ENCODE peak calls at places on chromosome 2, in four cellular contexts. W, N, D and A are unnamed samples.

GRCh38 chr2:88002359-88002707 is 14.0 kb downstream of the RNU2-63P start:
- DNase-seq in W (no peak), N (no peak), D (no peak), A (no peak)

GRCh38 chr2:11703700-11704099 is 33.7 kb upstream of the NTSR2 start:
- DNase-seq in D (no peak), N (peak), W (no peak), A (no peak)

GRCh38 chr2:97727296-97727695 is 13.9 kb downstream of the ZAP70 start:
- DNase-seq in W (peak), D (no peak), N (no peak), A (no peak)

GRCh38 chr2:168552450-168552856 is 96.4 kb downstream of the CERS6 start:
- DNase-seq in W (no peak), D (no peak), N (no peak), A (no peak)

GRCh38 chr2:138922973-138923563 is 142.9 kb upstream of the NXPH2 start:
- DNase-seq in W (no peak), D (no peak), N (peak), A (no peak)

GRCh38 chr2:46510596-46511177 is 31.3 kb downstream of the TMEM247 start:
- DNase-seq in N (no peak), W (no peak), D (no peak), A (no peak)

GRCh38 chr2:105580870-105581567 is 163.7 kb upstream of the NCK2 start:
- DNase-seq in W (no peak), D (no peak), N (no peak), A (no peak)

GRCh38 chr2:33531345-33532059 is 55.1 kb downstream of the RASGRP3 start:
- DNase-seq in W (no peak), D (no peak), N (peak), A (no peak)

GRCh38 chr2:121120411-121120810 is 164.6 kb downstream of the TFCP2L1 start:
- DNase-seq in W (no peak), D (no peak), N (no peak), A (no peak)

GRCh38 chr2:133489146-133489545 is 79.1 kb downstream of the NCKAP5 start:
- DNase-seq in D (no peak), N (no peak), W (no peak), A (no peak)

GRCh38 chr2:38274286-38275276 is 102.5 kb downstream of the ATL2 start:
- DNase-seq in D (no peak), N (peak), W (no peak), A (no peak)

GRCh38 chr2:3423492-3424170 is 44.1 kb downstream of the TRAPPC12 start:
- DNase-seq in W (peak), D (no peak), N (peak), A (peak)

GRCh38 chr2:24317491-24317920 is 42.8 kb downstream of the ITSN2 start:
- DNase-seq in N (peak), D (no peak), W (no peak), A (no peak)

GRCh38 chr2:212361174-212361756 is 177.3 kb downstream of the ERBB4 start:
- DNase-seq in D (no peak), W (no peak), N (no peak), A (no peak)

GRCh38 chr2:143730155-143730949 is 601.1 kb downstream of the ARHGAP15 start:
- DNase-seq in D (no peak), W (no peak), N (no peak), A (no peak)

GRCh38 chr2:200812122-200813022 is 662 bp downstream of the BZW1 start:
- DNase-seq in D (peak), N (peak), W (peak), A (peak)

GRCh38 chr2:7203056-7203467 is 285.9 kb downstream of the RNF144A start:
- DNase-seq in N (peak), D (no peak), W (no peak), A (no peak)

GRCh38 chr2:235366847-235367246 is 127.0 kb upstream of the AGAP1 start:
- DNase-seq in N (no peak), W (no peak), D (no peak), A (no peak)

GRCh38 chr2:227301523-227301922 is 23.5 kb upstream of the MFF start:
- DNase-seq in W (no peak), N (no peak), D (no peak), A (no peak)

GRCh38 chr2:26850002-26850431 is 2.1 kb downstream of the DPYSL5 start:
- DNase-seq in D (no peak), N (no peak), W (no peak), A (no peak)

GRCh38 chr2:88709117-88709739 is 17.8 kb downstream of the RPIA start:
- DNase-seq in W (no peak), N (peak), D (no peak), A (no peak)

GRCh38 chr2:85905187-85905666 is 16.4 kb upstream of the ST3GAL5 start:
- DNase-seq in W (no peak), N (peak), D (no peak), A (peak)

GRCh38 chr2:12432985-12433640 is 283.6 kb upstream of the TRIB2 start:
- DNase-seq in D (no peak), N (no peak), W (no peak), A (no peak)

GRCh38 chr2:98912221-98912851 is 23.7 kb downstream of the CRACDL start:
- DNase-seq in N (peak), D (peak), W (peak), A (no peak)

GRCh38 chr2:207254526-207255464 is 89.0 kb upstream of the KLF7 start:
- DNase-seq in D (peak), W (no peak), N (peak), A (no peak)

GRCh38 chr2:237171396-237171795 is 85.7 kb downstream of the COPS8 start:
- DNase-seq in N (peak), W (no peak), D (no peak), A (no peak)

GRCh38 chr2:160075171-160075570 is 12.8 kb upstream of the PLA2R1 start:
- DNase-seq in D (no peak), N (peak), W (no peak), A (no peak)

GRCh38 chr2:235537186-235537585 is 43.3 kb downstream of the AGAP1 start:
- DNase-seq in D (peak), W (peak), N (no peak), A (no peak)

DNA sequence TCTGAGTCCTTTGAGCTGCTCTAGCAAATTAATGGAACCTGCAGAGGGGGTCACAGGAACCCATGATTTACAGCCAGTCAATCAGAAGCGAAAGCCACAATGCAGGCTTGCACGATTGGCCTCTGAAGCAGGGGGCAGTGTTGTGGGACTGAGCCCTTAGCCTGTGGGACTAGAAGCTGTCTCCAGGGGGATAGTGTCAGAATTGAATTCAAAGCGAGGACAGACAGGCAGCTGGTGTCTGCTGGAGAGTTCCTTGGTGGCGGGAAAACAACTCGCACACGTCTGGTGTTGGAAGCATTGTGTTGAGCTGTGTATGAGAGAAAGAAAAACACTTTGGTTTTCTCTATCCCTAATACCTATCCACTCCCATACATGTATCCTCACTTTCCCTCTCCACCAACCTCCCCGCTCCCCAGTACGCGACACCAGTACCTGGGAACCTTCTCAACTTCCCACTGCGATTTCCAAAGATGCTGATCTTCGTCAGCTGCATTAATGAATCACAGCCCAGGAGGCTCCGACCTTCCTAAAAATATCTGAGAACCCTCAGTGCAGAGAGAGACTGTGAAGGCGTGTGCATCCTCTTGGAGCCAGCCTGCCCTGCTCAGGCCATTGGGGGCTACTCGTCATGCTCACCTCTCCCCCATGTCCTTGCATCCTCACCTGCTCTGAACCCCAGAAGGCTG is 88.2 kb downstream of the HS1BP3 start:
- DNase-seq in W (peak), D (no peak), N (no peak), A (no peak)
- TF ChIP-seq CTCF in W (peak), D (no peak), N (peak), A (no peak)

DNA sequence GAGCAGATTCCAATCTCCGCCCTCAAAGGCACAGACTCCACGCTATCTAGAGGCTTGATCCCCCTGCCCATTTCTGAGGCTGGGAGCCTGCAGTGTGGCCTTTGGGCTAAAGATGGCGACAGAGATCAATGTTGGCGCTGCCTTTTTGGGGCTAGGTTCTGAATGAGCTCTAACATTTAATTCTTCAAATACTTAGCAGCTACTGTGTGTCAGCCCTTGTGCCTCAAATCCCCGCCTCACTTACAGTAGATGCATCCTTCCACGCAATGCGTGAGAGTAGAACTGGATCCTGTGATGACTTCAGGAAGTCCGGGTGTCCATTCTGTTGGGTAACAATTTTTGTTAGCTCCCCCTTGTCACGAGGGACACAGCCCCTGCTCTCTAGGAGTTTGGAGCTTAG is 12.4 kb downstream of the IL1F10 start:
- DNase-seq in N (peak), W (no peak), D (no peak), A (no peak)
- TF ChIP-seq CTCF in N (peak), W (peak), D (peak), A (no peak)

GRCh38 chr2:1546901-1547300 is 133.6 kb downstream of the TPO start:
- DNase-seq in D (no peak), W (no peak), N (no peak), A (no peak)
- TF ChIP-seq CTCF in D (no peak), W (no peak), N (peak), A (no peak)

DNA sequence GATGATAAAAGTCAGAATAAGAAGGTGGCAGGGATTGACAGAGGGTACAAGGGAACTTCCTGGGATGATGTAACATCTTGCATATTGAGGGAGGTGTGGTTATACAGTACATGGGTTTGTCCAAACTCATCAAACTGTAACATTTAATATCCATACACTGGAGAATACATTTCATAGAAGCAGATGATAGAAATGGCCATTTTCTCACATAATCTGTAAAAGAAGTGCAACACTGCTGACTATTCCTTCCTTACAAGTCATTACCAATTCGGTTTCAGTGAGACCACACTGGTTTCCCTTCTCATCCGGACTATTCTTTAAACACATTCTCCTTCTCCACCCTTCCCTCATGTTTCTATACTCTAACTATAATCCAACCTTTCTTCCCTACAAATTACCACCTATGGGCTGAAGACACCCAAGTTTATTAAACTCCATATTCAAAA is 1.7 kb downstream of the COX7A2L start:
- DNase-seq in N (no peak), D (no peak), W (no peak), A (no peak)
- TF ChIP-seq CTCF in N (no peak), D (no peak), W (no peak), A (no peak)

DNA sequence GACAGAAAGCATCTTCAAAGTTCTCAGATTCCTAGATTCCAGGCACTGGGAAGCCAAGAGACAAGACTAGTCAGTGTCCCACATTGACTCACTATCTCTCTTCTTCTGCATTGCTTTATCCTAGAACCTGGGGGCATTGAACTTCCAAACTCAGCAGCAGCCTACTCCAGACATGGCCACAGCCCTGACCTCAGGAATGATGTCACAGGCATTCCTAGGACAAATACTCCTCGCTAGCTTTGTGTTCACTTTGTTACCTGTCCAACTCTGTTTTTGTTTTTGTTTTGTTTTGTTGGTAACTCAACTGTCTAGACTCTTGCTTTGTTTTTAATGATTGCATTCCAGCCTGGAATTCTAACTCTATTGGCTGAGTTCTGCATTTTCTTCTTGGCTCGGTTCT is 449.3 kb upstream of the SPHKAP start:
- DNase-seq in N (no peak), W (no peak), D (no peak), A (no peak)
- TF ChIP-seq CTCF in N (no peak), W (no peak), D (no peak), A (no peak)

DNA sequence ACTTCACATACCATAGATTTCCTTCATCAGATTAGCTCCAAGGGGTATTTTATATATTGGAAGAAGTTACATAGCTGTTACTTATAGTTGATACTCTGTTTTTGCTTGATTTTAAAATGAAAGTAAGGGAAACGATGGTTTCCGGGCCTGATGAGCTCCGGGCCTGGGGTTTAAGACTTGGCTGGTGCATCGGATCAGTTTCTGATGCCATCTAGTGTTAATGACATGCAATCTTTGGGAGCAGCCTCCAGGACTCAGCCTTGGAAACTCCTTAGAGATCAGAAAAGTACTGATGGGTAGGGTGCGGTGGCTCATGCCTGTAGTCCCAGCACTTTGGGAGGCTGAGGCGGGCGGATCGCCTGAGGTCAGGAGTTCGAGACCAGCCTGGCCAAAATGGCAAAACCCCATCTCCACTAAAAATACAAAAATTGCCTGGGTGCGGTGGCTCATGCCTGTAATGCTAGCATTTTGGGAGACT is 47.1 kb upstream of the CNOT11 start:
- DNase-seq in D (peak), N (peak), W (no peak), A (no peak)
- TF ChIP-seq CTCF in D (peak), N (peak), W (peak), A (no peak)

DNA sequence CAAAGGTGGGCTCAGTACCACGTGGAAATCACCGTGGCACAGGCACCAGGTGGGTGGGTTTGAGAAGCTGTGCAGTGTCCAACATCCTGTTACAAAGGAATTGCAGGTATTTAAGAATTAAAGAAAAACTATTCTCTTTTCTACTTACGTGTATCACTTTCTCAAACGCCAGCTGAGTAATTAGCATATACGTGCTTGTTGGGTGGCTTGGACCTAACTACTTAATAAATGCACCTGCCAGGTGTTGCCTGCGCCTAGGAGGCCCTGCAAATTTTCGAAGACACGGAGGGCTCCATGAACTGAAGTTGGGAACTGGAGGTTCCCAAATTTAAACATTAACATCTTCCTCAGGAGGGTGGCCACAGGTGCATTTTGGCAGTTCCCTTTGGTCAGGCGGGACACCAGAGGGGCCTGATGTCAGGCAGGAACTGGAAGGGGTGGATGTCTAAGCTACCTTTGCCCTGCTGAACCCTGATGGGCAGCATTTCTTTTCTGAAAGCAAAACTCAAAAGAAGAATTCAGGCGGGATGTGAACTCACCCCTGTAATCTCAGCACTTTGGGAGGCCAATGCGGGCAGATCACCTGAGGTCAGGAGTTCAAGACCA is 84.8 kb downstream of the HS6ST1 start:
- DNase-seq in N (no peak), D (no peak), W (peak), A (no peak)
- TF ChIP-seq CTCF in N (no peak), D (no peak), W (no peak), A (no peak)